ENCODE peak calls at places on chromosomes 4 and X, in six cellular contexts. One of them, this sample, is unnamed.

GRCh38 chr4:35521682-35522081 is 722.6 kb downstream of the ARAP2 start:
- DNase-seq in IMR-90: no peak
- DNase-seq in bronchial epithelial cell: no peak
- DNase-seq in NB4: no peak
- DNase-seq in heart left ventricle: no peak
- DNase-seq in fibroblast of lung: no peak
- DNase-seq in this sample: no peak

GRCh38 chrX:141405878-141406492 is 163.7 kb upstream of the SPANXC start:
- DNase-seq in IMR-90: peak
- DNase-seq in bronchial epithelial cell: peak
- DNase-seq in NB4: no peak
- DNase-seq in heart left ventricle: no peak
- DNase-seq in fibroblast of lung: peak
- DNase-seq in this sample: no peak

GRCh38 chrX:149365061-149365460 is 140.0 kb downstream of the IDS start:
- DNase-seq in IMR-90: no peak
- DNase-seq in bronchial epithelial cell: peak
- DNase-seq in NB4: no peak
- DNase-seq in heart left ventricle: no peak
- DNase-seq in fibroblast of lung: peak
- DNase-seq in this sample: no peak

GRCh38 chr4:20260821-20261220 is 9.1 kb downstream of the SLIT2 start:
- DNase-seq in IMR-90: no peak
- DNase-seq in bronchial epithelial cell: no peak
- DNase-seq in NB4: peak
- DNase-seq in heart left ventricle: no peak
- DNase-seq in fibroblast of lung: peak
- DNase-seq in this sample: no peak

GRCh38 chr4:3491681-3492405 is 28.7 kb downstream of the DOK7 start:
- DNase-seq in IMR-90: peak
- DNase-seq in bronchial epithelial cell: peak
- DNase-seq in NB4: no peak
- DNase-seq in heart left ventricle: no peak
- DNase-seq in fibroblast of lung: peak
- DNase-seq in this sample: no peak

GRCh38 chrX:153662266-153662665 is 11.3 kb downstream of the PNCK start:
- DNase-seq in IMR-90: peak
- DNase-seq in bronchial epithelial cell: peak
- DNase-seq in NB4: peak
- DNase-seq in heart left ventricle: no peak
- DNase-seq in fibroblast of lung: no peak
- DNase-seq in this sample: peak

GRCh38 chr4:173507471-173508385 is 22.3 kb downstream of the HAND2 start:
- DNase-seq in IMR-90: no peak
- DNase-seq in bronchial epithelial cell: no peak
- DNase-seq in NB4: no peak
- DNase-seq in heart left ventricle: peak
- DNase-seq in fibroblast of lung: no peak
- DNase-seq in this sample: peak

GRCh38 chr4:104743141-104743748 is 248.6 kb upstream of the CXXC4 start:
- DNase-seq in IMR-90: no peak
- DNase-seq in bronchial epithelial cell: no peak
- DNase-seq in NB4: peak
- DNase-seq in heart left ventricle: no peak
- DNase-seq in fibroblast of lung: no peak
- DNase-seq in this sample: no peak

GRCh38 chr4:73019462-73020047 is 50.0 kb downstream of the COX18 start:
- DNase-seq in IMR-90: peak
- DNase-seq in bronchial epithelial cell: peak
- DNase-seq in NB4: peak
- DNase-seq in heart left ventricle: no peak
- DNase-seq in fibroblast of lung: peak
- DNase-seq in this sample: peak

GRCh38 chrX:12007881-12008280 is 130.4 kb upstream of the FRMPD4 start:
- DNase-seq in IMR-90: peak
- DNase-seq in bronchial epithelial cell: peak
- DNase-seq in NB4: peak
- DNase-seq in heart left ventricle: no peak
- DNase-seq in fibroblast of lung: peak
- DNase-seq in this sample: no peak

GRCh38 chr4:110265001-110265400 is 66.6 kb upstream of the ELOVL6 start:
- DNase-seq in IMR-90: no peak
- DNase-seq in bronchial epithelial cell: no peak
- DNase-seq in NB4: no peak
- DNase-seq in heart left ventricle: no peak
- DNase-seq in fibroblast of lung: no peak
- DNase-seq in this sample: no peak

GRCh38 chrX:143642426-143642825 is 6.5 kb upstream of the SLITRK4 start:
- DNase-seq in IMR-90: no peak
- DNase-seq in bronchial epithelial cell: peak
- DNase-seq in NB4: no peak
- DNase-seq in heart left ventricle: no peak
- DNase-seq in fibroblast of lung: no peak
- DNase-seq in this sample: no peak

GRCh38 chr4:38241541-38241940 is 281.3 kb downstream of the PTTG2 start:
- DNase-seq in IMR-90: no peak
- DNase-seq in bronchial epithelial cell: peak
- DNase-seq in NB4: no peak
- DNase-seq in heart left ventricle: no peak
- DNase-seq in fibroblast of lung: peak
- DNase-seq in this sample: no peak

GRCh38 chrX:69615779-69616519 is at the start of gene EDA:
- DNase-seq in IMR-90: peak
- DNase-seq in bronchial epithelial cell: peak
- DNase-seq in NB4: peak
- DNase-seq in heart left ventricle: peak
- DNase-seq in fibroblast of lung: peak
- DNase-seq in this sample: peak

GRCh38 chr4:22573198-22573597 is 57.3 kb upstream of the ADGRA3 start:
- DNase-seq in IMR-90: no peak
- DNase-seq in bronchial epithelial cell: no peak
- DNase-seq in NB4: no peak
- DNase-seq in heart left ventricle: peak
- DNase-seq in fibroblast of lung: peak
- DNase-seq in this sample: no peak

GRCh38 chr4:39702716-39703115 is 4.8 kb downstream of the UBE2K start:
- DNase-seq in IMR-90: no peak
- DNase-seq in bronchial epithelial cell: no peak
- DNase-seq in NB4: no peak
- DNase-seq in heart left ventricle: no peak
- DNase-seq in fibroblast of lung: no peak
- DNase-seq in this sample: no peak

GRCh38 chr4:125776146-125776545 is 461.4 kb downstream of the FAT4 start:
- DNase-seq in IMR-90: no peak
- DNase-seq in bronchial epithelial cell: no peak
- DNase-seq in NB4: no peak
- DNase-seq in heart left ventricle: no peak
- DNase-seq in fibroblast of lung: no peak
- DNase-seq in this sample: no peak

GRCh38 chr4:83083925-83084475 is 30.5 kb downstream of the PLAC8 start:
- DNase-seq in IMR-90: no peak
- DNase-seq in bronchial epithelial cell: no peak
- DNase-seq in NB4: peak
- DNase-seq in heart left ventricle: no peak
- DNase-seq in fibroblast of lung: no peak
- DNase-seq in this sample: no peak

GRCh38 chr4:123120473-123120872 is 198.1 kb upstream of the NUDT6 start:
- DNase-seq in IMR-90: peak
- DNase-seq in bronchial epithelial cell: peak
- DNase-seq in NB4: no peak
- DNase-seq in heart left ventricle: no peak
- DNase-seq in fibroblast of lung: peak
- DNase-seq in this sample: no peak

GRCh38 chr4:155999743-156000142 is 46.1 kb upstream of the CTSO start:
- DNase-seq in IMR-90: no peak
- DNase-seq in bronchial epithelial cell: no peak
- DNase-seq in NB4: no peak
- DNase-seq in heart left ventricle: peak
- DNase-seq in fibroblast of lung: peak
- DNase-seq in this sample: peak

GRCh38 chr4:39657465-39657864 is 18.8 kb upstream of the SMIM14 start:
- DNase-seq in IMR-90: no peak
- DNase-seq in bronchial epithelial cell: peak
- DNase-seq in NB4: no peak
- DNase-seq in heart left ventricle: no peak
- DNase-seq in fibroblast of lung: no peak
- DNase-seq in this sample: no peak

GRCh38 chr4:120266602-120267001 is 200.0 kb upstream of the MAD2L1 start:
- DNase-seq in IMR-90: no peak
- DNase-seq in bronchial epithelial cell: peak
- DNase-seq in NB4: no peak
- DNase-seq in heart left ventricle: no peak
- DNase-seq in fibroblast of lung: no peak
- DNase-seq in this sample: no peak

GRCh38 chr4:26229974-26230373 is 90.8 kb upstream of the RBPJ start:
- DNase-seq in IMR-90: no peak
- DNase-seq in bronchial epithelial cell: no peak
- DNase-seq in NB4: no peak
- DNase-seq in heart left ventricle: no peak
- DNase-seq in fibroblast of lung: no peak
- DNase-seq in this sample: no peak

GRCh38 chrX:134075894-134076718 is 90.7 kb upstream of the GPC3 start:
- DNase-seq in IMR-90: no peak
- DNase-seq in bronchial epithelial cell: no peak
- DNase-seq in NB4: no peak
- DNase-seq in heart left ventricle: no peak
- DNase-seq in fibroblast of lung: peak
- DNase-seq in this sample: no peak

GRCh38 chrX:133374874-133375387 is 40.4 kb downstream of the GPC4 start:
- DNase-seq in IMR-90: no peak
- DNase-seq in bronchial epithelial cell: no peak
- DNase-seq in NB4: no peak
- DNase-seq in heart left ventricle: no peak
- DNase-seq in fibroblast of lung: no peak
- DNase-seq in this sample: no peak

DNA sequence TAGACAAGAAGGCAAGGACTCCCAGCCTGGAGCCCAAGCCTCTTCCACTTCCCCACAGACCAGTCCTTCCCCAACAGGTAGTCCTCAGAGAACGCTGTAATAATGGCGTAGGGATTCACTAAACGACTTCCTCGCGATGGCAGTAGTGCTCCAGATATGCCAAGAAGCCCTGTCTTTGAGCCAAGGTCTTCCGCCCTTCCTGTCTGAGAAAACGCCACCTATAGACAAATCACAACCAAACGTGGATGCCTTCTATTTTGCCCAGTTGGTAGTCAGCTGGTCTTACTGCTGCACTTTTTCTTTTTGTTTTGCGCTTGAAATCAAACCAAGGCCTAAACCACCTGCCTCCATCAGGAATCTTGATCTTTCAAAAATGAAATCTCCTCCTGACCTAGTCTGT is 203.3 kb downstream of the OR13H1 start:
- DNase-seq in IMR-90: peak
- DNase-seq in bronchial epithelial cell: no peak
- DNase-seq in NB4: no peak
- DNase-seq in heart left ventricle: peak
- DNase-seq in fibroblast of lung: peak
- DNase-seq in this sample: no peak
- H3K4me3 ChIP-seq in IMR-90: peak
- H3K4me3 ChIP-seq in bronchial epithelial cell: no peak
- H3K4me3 ChIP-seq in NB4: no peak
- H3K4me3 ChIP-seq in heart left ventricle: peak
- H3K4me3 ChIP-seq in fibroblast of lung: no peak
- H3K4me3 ChIP-seq in this sample: no peak

DNA sequence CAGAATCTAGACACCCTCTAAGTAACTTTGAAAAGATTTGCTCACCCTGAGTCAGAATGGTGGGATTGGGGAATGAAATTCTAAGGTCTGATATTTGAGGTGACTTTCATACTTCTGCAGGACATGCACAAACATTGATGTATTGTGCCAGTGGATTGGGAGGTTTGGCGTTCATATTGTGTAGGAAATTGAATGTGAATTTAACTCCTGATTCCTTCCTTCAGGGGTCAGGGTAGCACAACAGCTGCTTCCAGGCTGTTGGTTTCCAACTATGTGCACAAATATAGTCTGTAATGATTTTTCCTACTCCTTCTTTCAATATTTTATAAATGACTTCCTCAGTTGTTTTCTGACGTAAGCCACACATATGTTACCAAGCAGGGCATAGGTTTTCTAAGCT is 3.1 kb downstream of the IL1RAPL1 start:
- DNase-seq in IMR-90: peak
- DNase-seq in bronchial epithelial cell: no peak
- DNase-seq in NB4: no peak
- DNase-seq in heart left ventricle: no peak
- DNase-seq in fibroblast of lung: peak
- DNase-seq in this sample: no peak
- H3K4me3 ChIP-seq in IMR-90: no peak
- H3K4me3 ChIP-seq in bronchial epithelial cell: no peak
- H3K4me3 ChIP-seq in NB4: no peak
- H3K4me3 ChIP-seq in heart left ventricle: peak
- H3K4me3 ChIP-seq in fibroblast of lung: peak
- H3K4me3 ChIP-seq in this sample: no peak

DNA sequence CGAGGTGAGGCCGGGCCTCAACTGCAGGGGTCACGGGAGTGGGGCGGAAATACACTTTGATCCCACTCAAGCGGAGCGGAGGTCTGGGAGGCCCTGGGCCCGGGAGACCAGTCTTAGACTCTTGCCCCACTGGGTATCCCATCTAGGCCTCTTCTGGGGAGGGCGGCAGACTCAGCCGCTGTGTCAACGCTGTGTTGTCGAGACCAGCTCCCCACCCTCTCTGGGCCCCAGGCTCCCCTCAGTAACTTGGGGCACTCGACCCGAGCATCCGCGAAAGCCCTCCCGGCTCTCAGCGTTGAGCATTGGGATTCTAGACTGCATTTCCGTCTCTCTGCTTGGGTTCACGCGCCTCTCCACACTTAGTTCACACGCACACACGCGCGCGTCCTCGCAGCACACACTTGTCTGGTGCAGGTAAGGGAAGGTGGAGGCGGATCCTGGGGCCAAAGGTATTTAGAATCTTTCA is 1.7 kb downstream of the NKX3-2 start:
- DNase-seq in IMR-90: no peak
- DNase-seq in bronchial epithelial cell: no peak
- DNase-seq in NB4: no peak
- DNase-seq in heart left ventricle: no peak
- DNase-seq in fibroblast of lung: no peak
- DNase-seq in this sample: no peak
- H3K4me3 ChIP-seq in IMR-90: no peak
- H3K4me3 ChIP-seq in bronchial epithelial cell: no peak
- H3K4me3 ChIP-seq in NB4: no peak
- H3K4me3 ChIP-seq in heart left ventricle: no peak
- H3K4me3 ChIP-seq in fibroblast of lung: peak
- H3K4me3 ChIP-seq in this sample: no peak

GRCh38 chr4:74367656-74368055 is 2.7 kb downstream of the EREG start:
- DNase-seq in IMR-90: no peak
- DNase-seq in bronchial epithelial cell: peak
- DNase-seq in NB4: no peak
- DNase-seq in heart left ventricle: no peak
- DNase-seq in fibroblast of lung: no peak
- DNase-seq in this sample: no peak

GRCh38 chr4:74364649-74365491 is at the start of gene EREG:
- DNase-seq in IMR-90: peak
- DNase-seq in bronchial epithelial cell: peak
- DNase-seq in NB4: no peak
- DNase-seq in heart left ventricle: peak
- DNase-seq in fibroblast of lung: peak
- DNase-seq in this sample: peak

GRCh38 chr4:74366367-74366891 is 1.5 kb downstream of the EREG start:
- DNase-seq in IMR-90: no peak
- DNase-seq in bronchial epithelial cell: peak
- DNase-seq in NB4: no peak
- DNase-seq in heart left ventricle: no peak
- DNase-seq in fibroblast of lung: no peak
- DNase-seq in this sample: no peak

GRCh38 chr4:74362347-74362746 is 2.6 kb upstream of the EREG start:
- DNase-seq in IMR-90: peak
- DNase-seq in bronchial epithelial cell: peak
- DNase-seq in NB4: no peak
- DNase-seq in heart left ventricle: no peak
- DNase-seq in fibroblast of lung: no peak
- DNase-seq in this sample: no peak

GRCh38 chr4:74365761-74366160 is 816 bp downstream of the EREG start:
- DNase-seq in IMR-90: no peak
- DNase-seq in bronchial epithelial cell: no peak
- DNase-seq in NB4: no peak
- DNase-seq in heart left ventricle: no peak
- DNase-seq in fibroblast of lung: peak
- DNase-seq in this sample: peak
- H3K4me3 ChIP-seq in IMR-90: peak
- H3K4me3 ChIP-seq in bronchial epithelial cell: peak
- H3K4me3 ChIP-seq in NB4: no peak
- H3K4me3 ChIP-seq in heart left ventricle: peak
- H3K4me3 ChIP-seq in fibroblast of lung: peak
- H3K4me3 ChIP-seq in this sample: peak